ENCODE peak calls at places on chromosomes 4 and X, in eight cellular contexts. H, S, V, L, K, F, J and I are unnamed samples.

GRCh38 chrX:41858161-41858775 is 65.1 kb downstream of the CASK start:
- DNase-seq in S (no peak), L (no peak), F (no peak), V (no peak), K (peak; percentile 38), J (no peak), H (peak; percentile 0), I (no peak)

GRCh38 chr4:16626945-16627344 is 271.5 kb downstream of the LDB2 start:
- DNase-seq in S (peak; percentile 59), K (no peak), F (no peak), L (no peak), J (peak; percentile 96), V (no peak), H (no peak), I (peak; percentile 32)

GRCh38 chr4:188613976-188614375 is 474.7 kb downstream of the TRIML1 start:
- DNase-seq in F (no peak), S (no peak), K (no peak), L (no peak), J (no peak), H (no peak), V (no peak), I (no peak)

GRCh38 chr4:93016350-93016749 is 712.6 kb downstream of the GRID2 start:
- DNase-seq in H (no peak), S (no peak), J (no peak), L (no peak), K (no peak), V (no peak), F (no peak), I (no peak)

GRCh38 chrX:11100281-11101035 is 10.7 kb upstream of the HCCS start:
- DNase-seq in L (no peak), H (peak; percentile 65), F (peak; percentile 34), J (peak; percentile 73), S (peak; percentile 63), K (peak; percentile 54), V (peak; percentile 79), I (no peak)

GRCh38 chr4:109703664-109704351 is 563 bp upstream of the CASP6 start:
- DNase-seq in L (no peak), S (peak; percentile 64), F (no peak), H (peak; percentile 24), V (peak; percentile 33), J (peak; percentile 28), K (no peak), I (no peak)

GRCh38 chr4:144650311-144650820 is 4.4 kb downstream of the HHIP start:
- DNase-seq in S (peak; percentile 45), H (peak; percentile 52), L (no peak), V (no peak), K (no peak), F (no peak), J (no peak), I (no peak)

GRCh38 chr4:185669288-185669687 is 134.0 kb upstream of the PDLIM3 start:
- DNase-seq in S (no peak), H (no peak), K (no peak), V (no peak), F (no peak), L (no peak), J (no peak), I (no peak)

GRCh38 chrX:116272328-116272727 is 101.8 kb downstream of the AGTR2 start:
- DNase-seq in L (no peak), H (no peak), V (no peak), J (peak; percentile 88), K (no peak), S (peak; percentile 31), F (peak; percentile 65), I (no peak)

GRCh38 chr4:151935411-151935810 is 174.6 kb upstream of the GATB start:
- DNase-seq in H (no peak), J (no peak), K (no peak), S (no peak), L (no peak), F (no peak), V (no peak), I (no peak)

GRCh38 chrX:30580641-30581040 is 3.1 kb upstream of the TASL start:
- DNase-seq in J (no peak), H (no peak), K (no peak), S (no peak), L (no peak), V (no peak), F (no peak), I (no peak)

GRCh38 chrX:11398785-11399184 is 105.6 kb downstream of the AMELX start:
- DNase-seq in H (no peak), F (no peak), J (peak; percentile 47), L (no peak), V (no peak), K (no peak), S (no peak), I (no peak)

GRCh38 chr4:159016527-159017137 is 86.2 kb upstream of the RAPGEF2 start:
- DNase-seq in J (peak; percentile 34), V (no peak), L (no peak), S (no peak), K (peak; percentile 72), H (no peak), F (no peak), I (no peak)

GRCh38 chrX:11530621-11531020 is 135.1 kb downstream of the ARHGAP6 start:
- DNase-seq in V (no peak), L (no peak), K (no peak), F (no peak), J (peak; percentile 31), S (no peak), H (no peak), I (no peak)

GRCh38 chrX:23783569-23784486 is 855 bp downstream of the SAT1 start:
- DNase-seq in F (no peak), L (no peak), H (no peak), V (no peak), J (peak; percentile 28), S (peak; percentile 19), K (no peak), I (no peak)

GRCh38 chrX:47483310-47484268 is 567 bp upstream of the ZNF41 start:
- DNase-seq in V (no peak), H (peak; percentile 34), F (peak; percentile 11), K (peak; percentile 31), J (peak; percentile 33), L (no peak), S (peak; percentile 86), I (peak; percentile 36)

GRCh38 chrX:10971176-10971575 is 140.0 kb upstream of the HCCS start:
- DNase-seq in J (peak; percentile 3), S (no peak), L (no peak), H (no peak), F (no peak), V (no peak), K (no peak), I (no peak)

GRCh38 chr4:30755306-30755705 is 35.1 kb downstream of the PCDH7 start:
- DNase-seq in L (no peak), S (no peak), H (no peak), F (no peak), V (no peak), K (no peak), J (no peak), I (no peak)

GRCh38 chr4:84800256-84800655 is 166.2 kb downstream of the WDFY3 start:
- DNase-seq in J (no peak), S (peak; percentile 67), L (no peak), V (no peak), K (no peak), H (no peak), F (no peak), I (no peak)

GRCh38 chr4:3807861-3808521 is 41.8 kb downstream of the ADRA2C start:
- DNase-seq in V (no peak), F (no peak), L (no peak), J (no peak), S (no peak), K (peak; percentile 88), H (no peak), I (no peak)

GRCh38 chrX:39969826-39970569 is 127.8 kb downstream of the BCOR start:
- DNase-seq in J (no peak), V (no peak), K (no peak), S (peak; percentile 35), H (no peak), L (no peak), F (no peak), I (no peak)

GRCh38 chrX:103687073-103687695 is 685 bp upstream of the MORF4L2 start:
- DNase-seq in J (no peak), L (peak; percentile 59), V (peak; percentile 33), K (peak; percentile 63), H (peak; percentile 77), S (no peak), F (peak; percentile 84), I (peak; percentile 90)

GRCh38 chr4:68256284-68256683 is 10.8 kb upstream of the TMPRSS11B start:
- DNase-seq in V (no peak), F (no peak), K (no peak), J (no peak), H (no peak), S (no peak), L (no peak), I (no peak)

GRCh38 chr4:143626134-143626859 is 74.2 kb downstream of the FREM3 start:
- DNase-seq in K (no peak), L (no peak), S (peak; percentile 79), F (no peak), H (no peak), J (peak; percentile 83), V (peak; percentile 59), I (peak; percentile 85)

GRCh38 chr4:155959417-155959816 is 5.8 kb upstream of the CTSO start:
- DNase-seq in S (no peak), F (no peak), J (no peak), V (no peak), H (no peak), K (no peak), L (no peak), I (no peak)

GRCh38 chr4:92387459-92388069 is 83.8 kb downstream of the GRID2 start:
- DNase-seq in L (no peak), J (peak; percentile 74), H (peak; percentile 85), K (peak; percentile 2), F (peak; percentile 2), V (peak; percentile 33), S (peak; percentile 63), I (no peak)

GRCh38 chrX:103616676-103617186 is 9.0 kb downstream of the TCEAL3 start:
- DNase-seq in L (no peak), K (no peak), H (no peak), J (no peak), V (no peak), F (no peak), S (no peak), I (no peak)

GRCh38 chr4:1792832-1793495 is at the start of gene FGFR3:
- DNase-seq in K (peak; percentile 100), F (peak; percentile 54), J (no peak), L (no peak), S (no peak), H (no peak), V (no peak), I (peak; percentile 58)

GRCh38 chr4:898869-899555 is 33.1 kb downstream of the GAK start:
- DNase-seq in H (peak; percentile 38), S (no peak), F (no peak), L (no peak), K (no peak), J (no peak), V (no peak), I (peak; percentile 51)

GRCh38 chr4:142405021-142405991 is 440.8 kb downstream of the INPP4B start:
- DNase-seq in V (no peak), H (peak; percentile 77), J (peak; percentile 80), S (peak; percentile 75), L (peak; percentile 42), F (peak; percentile 15), K (no peak), I (peak; percentile 64)

GRCh38 chr4:108060164-108060563 is 70.5 kb downstream of the HADH start:
- DNase-seq in L (no peak), K (peak; percentile 62), S (no peak), F (peak; percentile 17), J (peak; percentile 71), H (peak; percentile 77), V (no peak), I (no peak)

GRCh38 chrX:69179380-69179911 is 14.2 kb upstream of the PJA1 start:
- DNase-seq in F (no peak), H (no peak), V (no peak), S (no peak), K (peak; percentile 80), L (no peak), J (peak; percentile 24), I (no peak)

GRCh38 chrX:50812995-50813842 is 775 bp downstream of the SHROOM4 start:
- DNase-seq in K (peak; percentile 57), S (peak; percentile 57), H (no peak), F (peak; percentile 38), V (no peak), J (peak; percentile 39), L (no peak), I (peak; percentile 53)

GRCh38 chr4:5824635-5825034 is 68.3 kb downstream of the CRMP1 start:
- DNase-seq in S (peak; percentile 58), H (no peak), J (peak; percentile 55), L (no peak), F (no peak), V (no peak), K (peak; percentile 75), I (no peak)